ENCODE peak calls at places on chromosome 11, in eight cellular contexts. Z is B cell; M is naive B cell; H is CD8-positive, alpha-beta memory T cell; F is activated naive CD8-positive, alpha-beta T cell treated with anti-CD3 and anti-CD28 coated beads for 36 hours; G is amniotic stem cell; E is AG09319; X is AG08395. B is an unnamed sample.

GRCh38 chr11:121419839-121420238 is 32.3 kb upstream of the SORL1 start:
- DNase-seq in F (no peak), Z (no peak), G (no peak), X (no peak), M (no peak), E (no peak), H (no peak), B (no peak)

GRCh38 chr11:43341159-43341558 is 17.6 kb upstream of the TTC17 start:
- DNase-seq in H (no peak), F (no peak), M (no peak), E (no peak), G (no peak), Z (no peak), X (no peak), B (no peak)

GRCh38 chr11:9688716-9689511 is 25.0 kb downstream of the SWAP70 start:
- DNase-seq in G (no peak), F (peak), H (no peak), X (peak), M (peak), E (peak), Z (peak), B (no peak)

GRCh38 chr11:61293869-61294716 is 1.0 kb downstream of the VWCE start:
- DNase-seq in Z (no peak), F (peak), E (no peak), M (peak), H (no peak), G (no peak), X (peak), B (peak)

GRCh38 chr11:119322360-119322739 is 5.4 kb upstream of the MCAM start:
- DNase-seq in Z (no peak), G (no peak), X (no peak), F (no peak), E (no peak), M (no peak), H (no peak), B (no peak)

GRCh38 chr11:44565746-44566558 is 489 bp downstream of the CD82 start:
- DNase-seq in X (no peak), G (no peak), E (no peak), F (no peak), M (no peak), Z (no peak), H (no peak), B (peak)

GRCh38 chr11:57288771-57289579 is 35.8 kb downstream of the TNKS1BP1 start:
- DNase-seq in F (no peak), M (no peak), G (no peak), E (no peak), Z (no peak), X (peak), H (no peak), B (peak)

GRCh38 chr11:62726156-62727006 is 876 bp downstream of the HNRNPUL2 start:
- DNase-seq in H (no peak), E (no peak), X (no peak), G (no peak), Z (peak), M (no peak), F (no peak), B (no peak)

GRCh38 chr11:86214710-86215109 is 29.8 kb upstream of the EED start:
- DNase-seq in M (no peak), H (no peak), E (no peak), X (no peak), F (peak), G (no peak), Z (no peak), B (no peak)

GRCh38 chr11:102882389-102883024 is 7.7 kb upstream of the MMP12 start:
- DNase-seq in M (no peak), F (no peak), Z (no peak), E (peak), H (no peak), G (no peak), X (peak), B (no peak)